ENCODE peak calls at places on chromosome 1, in five cellular contexts. J is ACHN, G is cardiac septum, F is brain pericyte, I is BJ. N is an unnamed sample.

GRCh38 chr1:158048371-158049067 is 55.1 kb downstream of the KIRREL1 start:
- DNase-seq in J (no peak), G (no peak), F (no peak), I (no peak), N (no peak)

GRCh38 chr1:180836414-180836813 is 76.3 kb upstream of the KIAA1614 start:
- DNase-seq in J (no peak), G (no peak), F (no peak), I (no peak), N (no peak)

GRCh38 chr1:4084053-4084431 is 184.0 kb upstream of the C1orf174 start:
- DNase-seq in J (no peak), G (no peak), F (no peak), I (no peak), N (no peak)

GRCh38 chr1:1183221-1183747 is 9.6 kb downstream of the TTLL10 start:
- DNase-seq in J (no peak), G (no peak), F (no peak), I (no peak), N (no peak)

GRCh38 chr1:213125686-213126085 is 74.6 kb downstream of the RPS6KC1 start:
- DNase-seq in J (no peak), G (no peak), F (no peak), I (no peak), N (no peak)

GRCh38 chr1:7503691-7504437 is 267.2 kb upstream of the VAMP3 start:
- DNase-seq in J (no peak), G (no peak), F (no peak), I (no peak), N (no peak)

GRCh38 chr1:201501812-201502510 is 5.0 kb downstream of the CSRP1 start:
- DNase-seq in J (no peak), G (no peak), F (no peak), I (no peak), N (no peak)

GRCh38 chr1:6316240-6317100 is 55.6 kb upstream of the GPR153 start:
- DNase-seq in J (no peak), G (no peak), F (no peak), I (no peak), N (no peak)

GRCh38 chr1:5896706-5897105 is 95.5 kb downstream of the NPHP4 start:
- DNase-seq in J (no peak), G (no peak), F (no peak), I (no peak), N (no peak)

GRCh38 chr1:115648717-115649691 is 7.2 kb downstream of the VANGL1 start:
- DNase-seq in J (no peak), G (no peak), F (no peak), I (no peak), N (no peak)

GRCh38 chr1:96845464-96845863 is 123.9 kb downstream of the PTBP2 start:
- DNase-seq in J (peak; percentile 21), G (no peak), F (no peak), I (no peak), N (peak; percentile 20)

GRCh38 chr1:27598902-27599528 is 4.9 kb downstream of the AHDC1 start:
- DNase-seq in J (peak; percentile 34), G (peak; percentile 88), F (no peak), I (no peak), N (peak; percentile 76)

GRCh38 chr1:200279810-200280411 is 129.9 kb downstream of the ZNF281 start:
- DNase-seq in J (peak; percentile 77), G (no peak), F (peak; percentile 29), I (no peak), N (peak; percentile 29)

GRCh38 chr1:216464489-216464888 is 41.2 kb upstream of the USH2A start:
- DNase-seq in J (peak; percentile 3), G (no peak), F (no peak), I (peak; percentile 88), N (peak; percentile 22)